ENCODE peak calls at places on chromosomes 5 and 9, in five cellular contexts. I is osteocyte, M is HCT116, E is AG04449, P is endothelial cell. B is an unnamed sample.

GRCh38 chr5:19795218-19795617 is 192.8 kb downstream of the CDH18 start:
- DNase-seq in M (no peak), P (no peak), E (no peak), I (no peak), B (no peak)

GRCh38 chr9:16191691-16192402 is 639.0 kb downstream of the CCDC171 start:
- DNase-seq in I (peak; percentile 95), E (no peak), P (peak; percentile 85), M (peak; percentile 16), B (peak; percentile 86)

GRCh38 chr5:83145882-83146331 is 68.6 kb downstream of the XRCC4 start:
- DNase-seq in P (no peak), I (no peak), M (no peak), E (no peak), B (no peak)

GRCh38 chr9:34086889-34087288 is 38.2 kb upstream of the UBAP2 start:
- DNase-seq in I (no peak), E (no peak), M (no peak), P (no peak), B (no peak)

GRCh38 chr5:172051643-172052362 is 45.4 kb upstream of the FBXW11 start:
- DNase-seq in M (no peak), E (no peak), I (no peak), P (no peak), B (no peak)

GRCh38 chr9:95552814-95553546 is 36.2 kb upstream of the PTCH1 start:
- DNase-seq in M (no peak), E (no peak), P (peak; percentile 21), I (no peak), B (no peak)

GRCh38 chr9:124263800-124264426 is 6.2 kb downstream of the NEK6 start:
- DNase-seq in M (no peak), I (no peak), E (no peak), P (no peak), B (no peak)

GRCh38 chr5:79436821-79437220 is 77.1 kb downstream of the HOMER1 start:
- DNase-seq in M (no peak), E (no peak), I (no peak), P (no peak), B (no peak)

GRCh38 chr5:96316017-96316416 is 117.0 kb downstream of the PCSK1 start:
- DNase-seq in M (no peak), P (no peak), I (no peak), E (no peak), B (no peak)

GRCh38 chr9:35598863-35599590 is 6.0 kb upstream of the TESK1 start:
- DNase-seq in M (no peak), I (no peak), P (no peak), E (no peak), B (no peak)

GRCh38 chr9:34085581-34086500 is 37.2 kb upstream of the UBAP2 start:
- DNase-seq in P (no peak), I (no peak), M (no peak), E (no peak), B (no peak)

GRCh38 chr5:167514461-167514860 is 777.0 kb upstream of the WWC1 start:
- DNase-seq in P (no peak), E (no peak), M (no peak), I (no peak), B (no peak)

GRCh38 chr5:14600846-14601245 is 19.3 kb downstream of the OTULINL start:
- DNase-seq in E (no peak), I (no peak), P (no peak), M (no peak), B (no peak)

GRCh38 chr9:122904466-122904822 is 715 bp downstream of the RC3H2 start:
- DNase-seq in M (no peak), I (no peak), P (peak; percentile 58), E (no peak), B (peak; percentile 46)

GRCh38 chr9:76593011-76593347 is 134.0 kb downstream of the GCNT1 start:
- DNase-seq in M (no peak), P (no peak), I (no peak), E (no peak), B (no peak)

GRCh38 chr5:61630908-61631307 is 298.9 kb downstream of the ZSWIM6 start:
- DNase-seq in P (no peak), E (no peak), M (no peak), I (no peak), B (no peak)

GRCh38 chr5:170886210-170886894 is 24.5 kb downstream of the RANBP17 start:
- DNase-seq in P (no peak), I (no peak), M (no peak), E (no peak), B (no peak)

GRCh38 chr9:5263568-5264218 is 32.5 kb downstream of the INSL4 start:
- DNase-seq in E (no peak), M (peak; percentile 12), I (no peak), P (no peak), B (no peak)

GRCh38 chr9:91037511-91038482 is 236.2 kb downstream of the SYK start:
- DNase-seq in I (no peak), M (peak; percentile 41), P (no peak), E (no peak), B (no peak)

GRCh38 chr9:77807295-77807694 is 159.2 kb upstream of the GNA14 start:
- DNase-seq in E (peak; percentile 89), M (no peak), P (no peak), I (no peak), B (no peak)

GRCh38 chr5:169280696-169281095 is 20.2 kb downstream of the SLIT3 start:
- DNase-seq in E (no peak), M (no peak), I (no peak), P (no peak), B (no peak)

GRCh38 chr9:126418608-126419007 is 92.0 kb downstream of the MVB12B start:
- DNase-seq in P (no peak), M (no peak), E (no peak), I (no peak), B (no peak)

GRCh38 chr9:21381752-21382339 is 3.4 kb downstream of the IFNA2 start:
- DNase-seq in M (no peak), P (no peak), E (no peak), I (no peak), B (no peak)

GRCh38 chr9:86034863-86035734 is 64.3 kb downstream of the GOLM1 start:
- DNase-seq in I (no peak), E (no peak), M (peak; percentile 29), P (peak; percentile 69), B (peak; percentile 29)

GRCh38 chr5:55829956-55830355 is 21.2 kb upstream of the IL31RA start:
- DNase-seq in M (no peak), I (no peak), E (no peak), P (no peak), B (no peak)

GRCh38 chr9:98743329-98743728 is 34.6 kb upstream of the GABBR2 start:
- DNase-seq in P (no peak), I (no peak), E (no peak), M (no peak), B (no peak)

GRCh38 chr5:98813755-98814154 is 40.3 kb downstream of the RGMB start:
- DNase-seq in P (no peak), I (no peak), E (no peak), M (no peak), B (no peak)

GRCh38 chr9:90556897-90557296 is 85.7 kb downstream of the DIRAS2 start:
- DNase-seq in I (no peak), E (no peak), M (no peak), P (no peak), B (no peak)

GRCh38 chr5:160173-160510 is 31.2 kb upstream of the LRRC14B start:
- DNase-seq in E (peak; percentile 5), M (no peak), P (no peak), I (no peak), B (no peak)

GRCh38 chr5:57456531-57457135 is 26.0 kb downstream of the ACTBL2 start:
- DNase-seq in P (no peak), E (no peak), I (no peak), M (no peak), B (no peak)

DNA sequence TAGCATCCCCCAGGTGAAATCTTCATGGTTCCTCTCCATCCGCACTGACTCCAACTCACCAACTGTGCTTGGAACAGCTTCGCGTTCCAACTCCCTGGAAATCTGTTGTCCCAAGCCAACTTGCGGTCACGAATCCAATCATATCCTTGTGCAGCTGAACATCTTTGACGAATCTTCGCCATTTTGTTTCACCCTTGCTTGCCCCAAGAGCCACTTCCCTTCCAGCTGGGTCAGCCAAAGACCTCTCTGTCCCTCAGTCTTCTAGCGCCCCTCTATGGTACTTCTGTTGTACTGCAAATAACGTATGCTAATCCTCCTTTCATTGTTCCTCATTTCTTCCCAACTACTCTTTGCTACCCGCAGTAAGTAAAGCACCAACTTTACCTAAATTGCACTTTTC is 61.0 kb upstream of the TARS1 start:
- DNase-seq in M (peak; percentile 23), I (no peak), P (peak; percentile 31), E (no peak), B (no peak)
- TF ChIP-seq CTCF in M (peak; percentile 52), I (peak; percentile 44), P (peak; percentile 54), E (peak; percentile 21), B (peak; percentile 50)

DNA sequence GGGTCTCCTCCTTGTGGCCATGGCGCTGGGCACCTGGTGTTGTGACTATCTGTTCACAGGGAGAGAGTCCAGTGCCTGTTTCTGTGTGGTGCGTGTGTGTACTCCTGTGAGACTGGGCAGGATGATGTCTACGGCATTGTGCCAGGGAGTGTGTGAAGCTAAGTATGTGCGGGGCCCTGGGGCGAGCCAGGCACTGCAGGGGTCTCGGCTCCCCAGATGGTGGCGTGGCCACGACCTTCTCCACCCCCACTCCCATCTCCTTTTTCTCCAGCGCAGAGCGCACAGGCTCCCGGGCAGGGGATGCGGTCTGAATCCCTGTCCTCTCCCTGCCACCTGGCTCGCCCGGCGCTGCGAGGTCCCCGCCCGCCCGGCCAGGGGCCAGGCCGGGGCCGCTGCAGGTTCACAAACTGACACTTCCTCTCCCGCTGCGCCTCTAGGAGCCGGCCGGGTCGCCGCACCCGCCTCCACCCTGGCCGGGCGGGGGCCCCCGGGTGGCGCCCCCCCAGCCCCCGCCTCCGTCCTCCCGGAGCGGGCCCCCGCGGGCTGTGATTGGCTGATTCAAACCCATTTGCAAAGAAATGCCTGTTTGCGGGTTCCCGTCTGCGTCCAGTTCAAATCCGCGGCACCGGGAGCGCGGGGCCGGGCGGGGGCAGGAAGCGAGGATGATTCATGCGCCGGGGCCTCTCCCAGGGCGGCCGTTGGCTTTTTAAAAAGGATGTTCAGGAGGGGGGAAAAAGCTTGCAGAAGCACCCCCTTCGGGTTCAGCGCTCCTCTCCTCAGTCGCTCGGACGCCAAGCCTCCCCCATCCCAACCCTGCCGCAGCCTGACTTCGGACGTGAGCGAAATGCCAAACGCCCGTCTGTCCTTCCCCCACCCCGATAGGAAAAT is 790 bp downstream of the PHF19 start:
- DNase-seq in I (peak; percentile 94), P (peak; percentile 44), E (peak; percentile 19), M (peak; percentile 73), B (peak; percentile 61)
- TF ChIP-seq CTCF in I (no peak), P (no peak), E (peak; percentile 15), M (no peak), B (no peak)

GRCh38 chr5:68476854-68477253 is 261.3 kb downstream of the PIK3R1 start:
- DNase-seq in E (no peak), M (no peak), I (no peak), P (no peak), B (no peak)
- TF ChIP-seq CTCF in E (no peak), M (peak; percentile 52), I (no peak), P (peak; percentile 23), B (peak; percentile 25)

GRCh38 chr5:141994737-141995136 is 18.1 kb downstream of the GNPDA1 start:
- DNase-seq in P (no peak), E (no peak), I (no peak), M (no peak), B (no peak)

GRCh38 chr5:141997358-141998006 is 15.3 kb downstream of the GNPDA1 start:
- DNase-seq in I (no peak), P (no peak), M (no peak), E (no peak), B (no peak)

GRCh38 chr5:141995656-141996055 is 17.2 kb downstream of the GNPDA1 start:
- DNase-seq in M (no peak), E (no peak), P (no peak), I (no peak), B (no peak)

GRCh38 chr5:141989720-141990119 is 20.8 kb downstream of the RNF14 start:
- DNase-seq in M (no peak), P (no peak), I (no peak), E (no peak), B (no peak)

GRCh38 chr5:141992349-141992963 is 20.4 kb downstream of the GNPDA1 start:
- DNase-seq in M (no peak), P (peak; percentile 70), I (no peak), E (no peak), B (peak; percentile 75)
- TF ChIP-seq CTCF in M (peak; percentile 69), P (peak; percentile 85), I (peak; percentile 81), E (peak; percentile 67), B (peak; percentile 91)